ENCODE peak calls at places on chromosome 21, in six cellular contexts. X, D, P, C, L and F are unnamed samples.

GRCh38 chr21:46518983-46519583 is 60.4 kb downstream of the DIP2A start:
- DNase-seq in X (no peak), D (no peak), P (no peak), C (no peak), L (no peak), F (no peak)

GRCh38 chr21:40562603-40563002 is 284.4 kb downstream of the DSCAM start:
- DNase-seq in X (no peak), D (no peak), P (no peak), C (no peak), L (no peak), F (no peak)

GRCh38 chr21:39673736-39674135 is 61.0 kb downstream of the B3GALT5 start:
- DNase-seq in X (no peak), D (no peak), P (peak; percentile 88), C (no peak), L (no peak), F (no peak)

GRCh38 chr21:15638856-15639549 is 90.8 kb upstream of the USP25 start:
- DNase-seq in X (no peak), D (no peak), P (peak; percentile 36), C (no peak), L (no peak), F (no peak)

GRCh38 chr21:38797470-38797869 is 8.3 kb upstream of the ETS2 start:
- DNase-seq in X (no peak), D (peak; percentile 65), P (no peak), C (no peak), L (no peak), F (no peak)

GRCh38 chr21:16535100-16535418 is 805.3 kb downstream of the USP25 start:
- DNase-seq in X (peak; percentile 91), D (no peak), P (peak; percentile 75), C (no peak), L (no peak), F (no peak)

GRCh38 chr21:17105972-17106371 is 406.9 kb upstream of the CXADR start:
- DNase-seq in X (no peak), D (no peak), P (no peak), C (no peak), L (no peak), F (no peak)

GRCh38 chr21:39562791-39563770 is 49.7 kb upstream of the B3GALT5 start:
- DNase-seq in X (no peak), D (no peak), P (no peak), C (no peak), L (no peak), F (no peak)

GRCh38 chr21:33836408-33836807 is 79.2 kb downstream of the ATP5PO start:
- DNase-seq in X (no peak), D (no peak), P (no peak), C (no peak), L (no peak), F (no peak)

GRCh38 chr21:44437371-44437695 is 18.0 kb upstream of the LRRC3 start:
- DNase-seq in X (no peak), D (no peak), P (no peak), C (no peak), L (no peak), F (no peak)

GRCh38 chr21:27062441-27062840 is 95.6 kb upstream of the ADAMTS5 start:
- DNase-seq in X (no peak), D (no peak), P (no peak), C (no peak), L (no peak), F (no peak)

GRCh38 chr21:34158866-34159616 is 85.7 kb downstream of the MRPS6 start:
- DNase-seq in X (no peak), D (no peak), P (no peak), C (no peak), L (no peak), F (peak; percentile 21)

GRCh38 chr21:44999972-45000636 is 60.3 kb downstream of the SLX9 start:
- DNase-seq in X (no peak), D (no peak), P (peak; percentile 46), C (no peak), L (no peak), F (peak; percentile 10)

GRCh38 chr21:14846619-14847018 is 218.2 kb downstream of the NRIP1 start:
- DNase-seq in X (no peak), D (no peak), P (no peak), C (no peak), L (no peak), F (no peak)

GRCh38 chr21:27076035-27076434 is 109.1 kb upstream of the ADAMTS5 start:
- DNase-seq in X (no peak), D (no peak), P (no peak), C (no peak), L (no peak), F (no peak)

GRCh38 chr21:15088483-15088882 is 23.7 kb upstream of the NRIP1 start:
- DNase-seq in X (no peak), D (no peak), P (no peak), C (no peak), L (no peak), F (no peak)

GRCh38 chr21:32951041-32951440 is 74.7 kb upstream of the OLIG2 start:
- DNase-seq in X (no peak), D (no peak), P (no peak), C (no peak), L (no peak), F (no peak)

GRCh38 chr21:33865176-33865575 is 50.4 kb downstream of the ATP5PO start:
- DNase-seq in X (no peak), D (no peak), P (no peak), C (no peak), L (no peak), F (no peak)

GRCh38 chr21:45534591-45535331 is 7.5 kb downstream of the SLC19A1 start:
- DNase-seq in X (peak; percentile 90), D (no peak), P (peak; percentile 70), C (peak; percentile 6), L (no peak), F (peak; percentile 85)

DNA sequence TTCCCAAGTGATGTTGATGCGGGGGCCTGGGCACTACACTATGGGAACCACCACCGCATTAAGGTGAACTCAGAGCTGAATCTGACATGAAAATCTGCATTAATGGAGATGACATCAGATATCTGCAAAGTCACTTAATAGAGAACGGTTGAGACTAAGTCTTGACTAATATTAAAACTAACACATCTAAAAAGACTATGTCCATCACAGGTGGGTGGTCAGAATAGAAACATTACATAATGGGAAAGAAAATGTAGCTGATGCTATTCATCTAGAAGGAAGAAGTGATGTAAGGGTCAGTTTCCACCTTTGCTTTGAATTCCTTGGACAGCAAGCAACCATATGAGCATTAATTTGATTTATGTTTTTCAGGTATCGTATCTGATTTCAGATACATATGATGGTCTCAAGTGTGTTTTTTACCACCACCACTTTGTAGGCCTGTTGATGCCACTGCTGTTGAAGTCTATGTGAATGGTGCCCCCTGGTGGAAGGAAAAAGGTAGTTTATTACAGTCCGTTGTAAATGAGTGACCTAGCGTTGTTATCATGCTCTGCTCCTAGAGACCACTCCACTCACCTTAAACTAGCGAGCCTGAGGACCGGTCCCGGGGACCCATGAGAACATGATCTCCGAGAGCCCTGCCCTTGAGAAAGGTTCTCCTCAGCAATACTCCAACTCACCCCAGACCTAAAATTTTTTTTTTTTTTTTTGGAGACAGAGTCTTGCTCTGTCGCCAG is 73.5 kb downstream of the BACH1 start:
- DNase-seq in X (peak; percentile 35), D (peak; percentile 67), P (no peak), C (peak; percentile 24), L (peak; percentile 44), F (no peak)
- TF ChIP-seq CTCF in X (peak; percentile 75), D (peak; percentile 82), P (peak; percentile 76), C (peak; percentile 54), L (peak; percentile 63), F (peak; percentile 86)

DNA sequence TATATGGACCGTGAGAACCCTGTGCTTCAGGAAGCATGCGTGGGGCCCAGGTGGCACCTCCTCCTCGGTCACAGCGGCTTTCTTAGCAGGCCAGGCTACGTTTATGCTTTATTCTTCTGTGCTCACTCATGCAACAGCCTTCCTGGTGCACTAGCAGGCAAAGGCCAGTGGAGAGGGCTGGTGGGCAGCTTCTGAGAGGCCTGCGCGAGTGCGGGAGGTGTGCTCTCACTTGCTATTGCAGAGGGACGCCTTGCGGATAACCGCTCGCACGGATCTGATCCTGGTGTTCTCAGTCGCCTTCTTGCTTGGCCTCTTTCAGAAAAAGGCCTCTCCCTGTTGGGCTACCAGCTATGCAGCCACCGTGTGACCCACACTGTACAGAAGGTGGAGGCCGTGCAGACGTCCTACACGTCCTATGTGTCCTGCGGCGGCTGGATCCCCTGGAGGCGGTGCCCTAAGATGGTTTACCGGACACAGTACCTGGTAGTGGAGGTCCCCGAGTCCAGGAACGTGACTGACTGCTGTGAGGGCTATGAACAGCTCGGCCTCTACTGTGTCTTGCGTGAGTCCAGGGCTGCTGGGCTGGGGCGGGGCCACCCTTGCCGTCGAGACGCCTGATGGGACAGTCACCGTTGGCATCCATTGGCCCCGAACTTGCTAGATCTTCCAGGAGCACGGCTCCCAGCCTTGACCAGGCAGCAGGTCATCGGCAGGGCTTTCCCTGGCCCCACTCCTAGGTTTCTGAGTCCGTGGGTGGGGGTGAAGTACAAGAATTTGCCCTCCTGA is 4.8 kb downstream of the UMODL1 start:
- DNase-seq in X (peak; percentile 15), D (no peak), P (no peak), C (no peak), L (no peak), F (no peak)
- TF ChIP-seq CTCF in X (no peak), D (no peak), P (no peak), C (no peak), L (no peak), F (no peak)

DNA sequence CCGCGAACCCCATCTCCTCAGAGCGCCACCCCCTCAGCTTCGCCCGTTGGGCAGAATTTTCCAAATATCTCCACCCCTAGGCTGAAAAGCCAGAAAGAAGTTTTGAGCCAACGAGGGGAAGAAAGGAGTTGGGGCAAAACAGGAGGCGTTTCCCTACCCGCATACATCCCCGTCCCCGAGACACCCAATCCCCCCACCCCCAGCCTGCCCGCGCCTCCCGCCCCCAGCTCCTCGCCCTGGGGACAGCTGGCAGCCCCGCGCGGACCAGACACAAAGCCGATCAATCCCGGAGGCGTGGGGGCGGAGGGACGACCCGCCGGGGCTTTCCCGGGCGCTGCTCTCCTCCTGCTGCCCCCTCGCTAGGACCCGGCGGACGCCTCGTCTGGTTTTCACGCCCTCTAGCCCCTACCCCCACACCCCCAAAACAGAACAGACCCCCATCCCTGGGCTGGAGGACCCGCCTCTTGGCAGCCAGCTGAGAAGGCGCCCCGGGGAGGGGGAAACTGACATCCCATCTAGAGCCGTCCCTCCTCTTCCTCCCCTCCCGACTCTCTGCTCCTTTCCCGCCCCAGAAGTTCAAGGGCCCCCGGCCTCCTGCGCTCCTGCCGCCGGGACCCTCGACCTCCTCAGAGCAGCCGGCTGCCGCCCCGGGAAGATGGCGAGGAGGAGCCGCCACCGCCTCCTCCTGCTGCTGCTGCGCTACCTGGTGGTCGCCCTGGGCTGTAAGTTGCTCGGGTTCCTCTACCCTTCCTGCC is at the start of gene JAM2:
- DNase-seq in X (peak; percentile 60), D (no peak), P (peak; percentile 72), C (peak; percentile 65), L (peak; percentile 78), F (peak; percentile 73)
- TF ChIP-seq CTCF in X (peak; percentile 47), D (no peak), P (no peak), C (no peak), L (peak; percentile 73), F (no peak)

DNA sequence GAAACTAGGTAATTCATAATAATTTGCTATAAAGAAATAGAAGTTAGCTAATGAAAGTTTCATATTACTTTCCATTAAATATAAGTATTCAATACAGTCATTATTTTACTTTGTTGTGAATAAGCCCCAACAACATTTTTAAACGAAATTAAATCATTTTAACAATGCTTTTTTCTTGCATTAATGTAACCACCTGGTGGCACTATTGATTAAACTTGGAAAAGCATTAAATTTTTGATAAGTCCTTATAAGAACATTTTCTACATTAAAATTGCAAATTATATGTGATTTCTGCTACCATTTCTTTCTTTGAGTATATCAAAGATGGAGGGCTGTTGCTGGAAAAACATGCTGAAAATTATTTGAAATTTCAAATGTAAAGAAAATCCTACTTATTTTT is 918.8 kb upstream of the TMPRSS15 start:
- DNase-seq in X (no peak), D (no peak), P (no peak), C (no peak), L (no peak), F (no peak)
- TF ChIP-seq CTCF in X (no peak), D (no peak), P (peak; percentile 21), C (no peak), L (peak; percentile 21), F (no peak)